ENCODE peak calls at places on chromosomes 2 and 18, in four cellular contexts. Y is PC-9; J is effector memory CD4-positive, alpha-beta T cell; X is colonic mucosa. R is an unnamed sample.

GRCh38 chr2:118169359-118170005 is 81.2 kb downstream of the INSIG2 start:
- DNase-seq in J (no peak), X (no peak), Y (peak; percentile 43), R (no peak)

GRCh38 chr2:122753341-122753740 is 997.9 kb downstream of the TSN start:
- DNase-seq in Y (no peak), J (no peak), X (no peak), R (peak; percentile 4)

GRCh38 chr2:36663851-36664715 is 32.4 kb upstream of the VIT start:
- DNase-seq in X (peak; percentile 32), Y (peak; percentile 71), J (no peak), R (no peak)

GRCh38 chr2:63842149-63843061 is 709 bp downstream of the UGP2 start:
- DNase-seq in Y (peak; percentile 71), J (no peak), X (peak; percentile 74), R (no peak)

GRCh38 chr18:58847383-58848071 is 17.1 kb upstream of the ZNF532 start:
- DNase-seq in X (no peak), Y (no peak), J (no peak), R (peak; percentile 31)

GRCh38 chr2:117832905-117833613 is 18.6 kb downstream of the DDX18 start:
- DNase-seq in J (no peak), X (no peak), Y (peak; percentile 34), R (no peak)

GRCh38 chr18:49227456-49227855 is 233.0 kb downstream of the DYM start:
- DNase-seq in Y (no peak), J (no peak), X (peak; percentile 73), R (no peak)

GRCh38 chr18:48326901-48327675 is 82.1 kb downstream of the ZBTB7C start:
- DNase-seq in X (no peak), Y (no peak), J (no peak), R (no peak)

GRCh38 chr18:62988467-62988866 is 273.1 kb downstream of the PHLPP1 start:
- DNase-seq in X (no peak), J (no peak), Y (no peak), R (no peak)

GRCh38 chr18:51778115-51778514 is 561.9 kb upstream of the DCC start:
- DNase-seq in J (no peak), Y (no peak), X (no peak), R (no peak)

GRCh38 chr2:132815522-132815921 is 145.5 kb upstream of the LYPD1 start:
- DNase-seq in J (no peak), Y (no peak), X (no peak), R (no peak)

GRCh38 chr2:52144588-52144987 is 1112.7 kb upstream of the NRXN1 start:
- DNase-seq in Y (no peak), X (no peak), J (no peak), R (no peak)

GRCh38 chr2:28683100-28683706 is 68.4 kb upstream of the PPP1CB start:
- DNase-seq in J (no peak), Y (peak; percentile 84), X (peak; percentile 52), R (peak; percentile 22)

GRCh38 chr2:191103793-191104192 is 47.0 kb downstream of the STAT4 start:
- DNase-seq in X (no peak), Y (no peak), J (no peak), R (no peak)

GRCh38 chr2:99898649-99899048 is 243.7 kb downstream of the AFF3 start:
- DNase-seq in Y (no peak), X (no peak), J (no peak), R (no peak)

GRCh38 chr2:15158117-15158516 is 403.0 kb downstream of the NBAS start:
- DNase-seq in J (no peak), Y (no peak), X (no peak), R (no peak)

GRCh38 chr2:150346806-150347205 is 140.7 kb downstream of the RND3 start:
- DNase-seq in J (no peak), X (no peak), Y (no peak), R (no peak)

GRCh38 chr2:28547223-28547860 is 51.5 kb downstream of the PLB1 start:
- DNase-seq in J (no peak), Y (peak; percentile 35), X (no peak), R (no peak)

GRCh38 chr2:240644171-240644651 is 18.9 kb downstream of the GPR35 start:
- DNase-seq in J (no peak), Y (no peak), X (no peak), R (no peak)

GRCh38 chr18:47342566-47342965 is 91.1 kb upstream of the SKOR2 start:
- DNase-seq in Y (no peak), X (no peak), J (no peak), R (no peak)

GRCh38 chr2:55649211-55649610 is 31.8 kb upstream of the PPP4R3B start:
- DNase-seq in Y (no peak), X (no peak), J (no peak), R (no peak)

GRCh38 chr2:22999951-23000350 is 385.0 kb upstream of the KLHL29 start:
- DNase-seq in X (no peak), J (no peak), Y (no peak), R (no peak)

GRCh38 chr2:217222511-217222910 is 362.6 kb upstream of the TNP1 start:
- DNase-seq in Y (no peak), J (no peak), X (no peak), R (no peak)

GRCh38 chr2:240604291-240604938 is 17.9 kb downstream of the CAPN10 start:
- DNase-seq in X (peak; percentile 84), Y (peak; percentile 78), J (no peak), R (peak; percentile 77)

GRCh38 chr2:224069172-224069571 is 30.1 kb upstream of the SERPINE2 start:
- DNase-seq in Y (no peak), J (no peak), X (peak; percentile 27), R (no peak)

GRCh38 chr2:201786471-201786870 is 5.7 kb upstream of the ALS2 start:
- DNase-seq in X (no peak), J (no peak), Y (peak; percentile 67), R (no peak)

GRCh38 chr2:184562532-184562931 is 35.8 kb upstream of the ZNF804A start:
- DNase-seq in Y (no peak), J (no peak), X (no peak), R (no peak)

GRCh38 chr2:196230051-196230450 is 58.7 kb upstream of the STK17B start:
- DNase-seq in Y (no peak), J (peak; percentile 63), X (peak; percentile 31), R (no peak)

GRCh38 chr2:110211938-110212858 is at the start of gene MTLN:
- DNase-seq in Y (peak; percentile 61), J (peak; percentile 39), X (peak; percentile 82), R (peak; percentile 57)

GRCh38 chr2:138364554-138365162 is 136.9 kb upstream of the SPOPL start:
- DNase-seq in X (no peak), J (no peak), Y (no peak), R (no peak)

GRCh38 chr2:239049421-239050251 is 201.8 kb downstream of the TWIST2 start:
- DNase-seq in X (no peak), J (no peak), Y (no peak), R (no peak)

GRCh38 chr2:221572821-221573429 is 821 bp upstream of the EPHA4 start:
- DNase-seq in Y (peak; percentile 68), J (no peak), X (peak; percentile 61), R (no peak)

GRCh38 chr2:88181511-88181910 is 11.4 kb downstream of the THNSL2 start:
- DNase-seq in J (no peak), X (no peak), Y (no peak), R (no peak)

GRCh38 chr2:120436885-120437603 is 91.1 kb downstream of the INHBB start:
- DNase-seq in J (no peak), Y (peak; percentile 77), X (peak; percentile 39), R (no peak)

GRCh38 chr2:11480859-11481258 is 14.9 kb upstream of the E2F6 start:
- DNase-seq in X (no peak), Y (no peak), J (no peak), R (no peak)

GRCh38 chr2:11481789-11482472 is 16.0 kb upstream of the E2F6 start:
- DNase-seq in J (no peak), X (no peak), Y (no peak), R (no peak)

GRCh38 chr2:11483806-11484147 is 17.8 kb upstream of the E2F6 start:
- DNase-seq in Y (no peak), J (no peak), X (no peak), R (no peak)

GRCh38 chr2:11481426-11481788 is 15.4 kb upstream of the E2F6 start:
- DNase-seq in Y (no peak), X (no peak), J (no peak), R (no peak)

DNA sequence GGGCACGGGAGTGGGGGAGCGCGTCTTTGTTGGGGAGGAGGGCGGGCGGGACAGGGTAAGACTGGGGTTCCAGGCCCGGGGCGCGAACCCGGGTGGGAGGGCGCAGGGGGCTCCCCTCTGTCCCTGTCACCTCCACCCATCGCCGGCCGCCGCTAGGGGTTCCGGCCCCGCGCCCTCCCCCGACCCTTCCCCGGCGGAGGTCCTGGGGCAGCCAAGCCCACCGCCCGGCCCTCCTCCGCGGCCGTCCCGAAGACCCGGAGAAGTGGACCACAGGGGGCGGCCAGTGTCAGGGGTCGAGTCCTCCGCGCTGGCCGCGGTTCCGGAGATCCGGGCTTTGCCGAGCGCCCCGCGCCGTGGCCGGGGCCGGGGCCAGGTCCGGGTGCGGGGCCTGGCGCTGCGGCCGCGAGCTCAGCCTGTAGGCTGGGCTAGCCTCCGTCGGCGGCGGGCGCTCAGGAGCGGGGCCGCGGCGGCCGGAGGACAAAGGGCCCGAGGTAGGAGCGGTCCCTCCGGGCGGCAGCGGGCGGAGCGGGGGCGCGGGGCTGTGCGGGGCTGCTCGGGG is 16.6 kb upstream of the E2F6 start:
- DNase-seq in Y (no peak), J (no peak), X (no peak), R (peak; percentile 35)
- H3K27ac ChIP-seq in Y (no peak overlapping the region), J (no peak overlapping the region), X (no peak overlapping the region), R (peak overlapping the region; percentile 26)

GRCh38 chr2:233400341-233400740 is 46.0 kb downstream of the DGKD start:
- DNase-seq in J (no peak), Y (no peak), X (no peak), R (no peak)

GRCh38 chr2:233399306-233400225 is 45.3 kb downstream of the DGKD start:
- DNase-seq in J (no peak), X (no peak), Y (no peak), R (no peak)

GRCh38 chr2:233402774-233403173 is 48.5 kb downstream of the DGKD start:
- DNase-seq in J (no peak), X (no peak), Y (no peak), R (no peak)

GRCh38 chr2:233402346-233402745 is 48.1 kb downstream of the DGKD start:
- DNase-seq in J (no peak), X (no peak), Y (no peak), R (no peak)

GRCh38 chr2:233400961-233401360 is 46.7 kb downstream of the DGKD start:
- DNase-seq in J (no peak), X (no peak), Y (no peak), R (no peak)
- H3K27ac ChIP-seq in J (no peak overlapping the region), X (no peak overlapping the region), Y (no peak overlapping the region), R (no peak overlapping the region)

GRCh38 chr2:177314722-177315264 is 50.3 kb upstream of the NFE2L2 start:
- DNase-seq in Y (no peak), J (no peak), X (no peak), R (no peak)
- H3K27ac ChIP-seq in Y (no peak overlapping the region), J (no peak overlapping the region), X (no peak overlapping the region), R (no peak overlapping the region)

DNA sequence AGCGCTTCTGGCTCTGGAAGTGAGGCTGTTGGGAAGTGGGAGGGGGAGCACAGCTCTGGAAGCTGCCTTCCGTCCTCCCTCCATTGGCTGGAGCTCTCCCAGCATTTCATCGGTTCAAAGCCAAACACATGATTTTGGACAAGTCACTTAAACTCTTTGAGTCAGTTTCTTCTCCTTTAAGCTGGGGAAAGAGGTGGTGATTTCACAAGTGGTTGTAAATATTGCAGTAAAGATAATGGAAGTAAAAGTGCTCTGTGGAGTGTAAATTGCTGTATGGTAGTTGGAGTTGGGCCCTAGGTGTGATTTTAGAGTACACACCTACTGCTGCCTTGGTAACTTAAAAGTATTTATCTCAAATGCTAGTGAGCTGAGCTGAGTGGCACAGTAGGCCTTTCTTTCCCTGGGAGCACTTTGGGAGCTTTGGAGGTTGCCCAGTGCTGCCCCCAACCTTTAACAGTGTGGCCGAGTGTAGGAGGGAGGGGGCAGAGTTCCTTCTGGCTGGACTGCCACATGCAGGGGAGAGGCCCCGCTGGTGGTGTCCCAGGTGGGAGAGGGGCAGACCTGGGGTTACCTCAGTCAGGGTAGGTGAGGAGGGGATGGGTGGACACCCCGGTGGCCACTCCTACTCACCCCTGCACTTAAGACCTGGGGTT is 54.7 kb downstream of the ASAP2 start:
- DNase-seq in J (no peak), Y (no peak), X (no peak), R (no peak)
- H3K27ac ChIP-seq in J (no peak overlapping the region), Y (peak overlapping the region; percentile 31), X (peak overlapping the region; percentile 24), R (peak overlapping the region; percentile 88)